ENCODE peak calls at places on chromosomes 12 and 14, in seven cellular contexts. C, I, B, M, W, T and Y are unnamed samples.

GRCh38 chr12:115846516-115846915 is 431.0 kb downstream of the MED13L start:
- DNase-seq in C (no peak), I (no peak), B (no peak), M (no peak), W (no peak), T (no peak), Y (no peak)

GRCh38 chr12:48924617-48925217 is 575 bp downstream of the FKBP11 start:
- DNase-seq in C (peak), I (peak), B (peak), M (no peak), W (peak), T (peak), Y (peak)

GRCh38 chr14:49461529-49462401 is 124.4 kb downstream of the RPS29 start:
- DNase-seq in C (no peak), I (peak), B (peak), M (peak), W (peak), T (no peak), Y (peak)

GRCh38 chr14:102684276-102684663 is 91.8 kb downstream of the RCOR1 start:
- DNase-seq in C (no peak), I (no peak), B (no peak), M (no peak), W (no peak), T (no peak), Y (no peak)

GRCh38 chr12:30358113-30358512 is 337.6 kb downstream of the IPO8 start:
- DNase-seq in C (no peak), I (no peak), B (no peak), M (no peak), W (no peak), T (no peak), Y (no peak)

GRCh38 chr12:132300789-132301722 is 28.3 kb downstream of the GALNT9 start:
- DNase-seq in C (no peak), I (no peak), B (no peak), M (no peak), W (peak), T (no peak), Y (no peak)

GRCh38 chr12:93090768-93091172 is 161.7 kb upstream of the EEA1 start:
- DNase-seq in C (no peak), I (no peak), B (no peak), M (no peak), W (peak), T (no peak), Y (no peak)

GRCh38 chr12:19739195-19739776 is 300.0 kb downstream of the AEBP2 start:
- DNase-seq in C (no peak), I (peak), B (peak), M (no peak), W (peak), T (no peak), Y (peak)

GRCh38 chr14:72741836-72742681 is 151.8 kb downstream of the DPF3 start:
- DNase-seq in C (no peak), I (no peak), B (no peak), M (no peak), W (no peak), T (no peak), Y (no peak)

DNA sequence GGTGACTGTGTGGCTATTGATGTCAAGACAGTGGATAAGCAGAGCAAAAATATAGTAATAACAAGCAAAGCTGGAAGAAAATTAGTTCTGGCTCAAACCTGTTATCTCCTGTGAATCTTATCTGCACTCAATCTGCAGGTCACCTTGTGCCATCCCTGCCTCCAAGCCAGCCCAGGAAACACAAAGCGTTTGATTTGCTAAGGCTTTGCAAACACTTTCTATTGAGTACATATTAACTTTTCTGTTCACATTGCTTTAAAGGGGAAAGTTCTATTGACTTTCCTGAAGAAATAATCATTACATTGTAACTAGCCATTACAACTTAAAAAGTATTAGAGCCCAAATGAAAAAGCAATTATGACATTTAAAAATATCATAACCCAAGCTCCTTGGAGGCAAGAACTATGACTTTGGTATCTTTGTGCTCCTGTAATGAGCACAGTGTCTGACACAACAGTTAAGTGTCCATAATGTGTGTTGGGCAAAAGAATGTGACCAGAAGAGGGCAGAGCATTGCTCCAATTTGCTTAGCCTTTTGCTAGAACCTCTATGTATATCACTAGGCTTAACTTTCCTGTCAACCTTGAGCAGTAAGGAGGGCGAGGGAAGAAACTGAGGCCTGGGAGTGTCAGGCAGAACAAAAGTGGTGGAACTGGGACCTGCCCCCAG is 24.7 kb downstream of the SERPINA3 start:
- DNase-seq in C (no peak), I (no peak), B (no peak), M (no peak), W (peak), T (no peak), Y (no peak)
- TF ChIP-seq CTCF in C (no peak), I (no peak), B (peak), M (no peak), W (peak), T (peak), Y (no peak)

DNA sequence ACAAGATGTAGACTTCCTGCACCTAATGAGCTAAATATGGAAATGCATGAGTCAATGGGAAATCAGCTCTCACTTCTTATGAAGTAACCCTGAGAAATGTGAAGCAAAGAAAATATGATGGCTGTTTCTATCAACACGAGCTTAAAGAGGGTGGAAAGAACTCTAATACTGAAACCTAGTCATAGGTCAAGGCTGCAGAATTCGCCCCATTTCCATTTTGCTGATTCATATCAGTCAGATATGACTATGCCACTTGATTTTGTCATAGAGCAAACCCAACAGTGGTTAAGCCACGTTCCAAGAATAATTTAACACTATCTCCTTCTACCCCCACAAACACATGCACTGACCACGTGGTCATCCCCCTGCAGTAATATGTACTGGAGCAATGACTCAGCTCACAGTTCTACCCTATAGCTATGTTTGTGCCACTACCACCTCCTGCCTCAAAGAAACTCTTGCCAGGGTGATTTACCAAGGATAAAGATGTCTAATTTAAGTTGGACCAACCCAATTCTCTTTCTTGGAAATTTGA is 157.5 kb downstream of the TMTC3 start:
- DNase-seq in C (no peak), I (peak), B (no peak), M (peak), W (peak), T (no peak), Y (peak)
- TF ChIP-seq CTCF in C (no peak), I (no peak), B (no peak), M (no peak), W (no peak), T (no peak), Y (no peak)

DNA sequence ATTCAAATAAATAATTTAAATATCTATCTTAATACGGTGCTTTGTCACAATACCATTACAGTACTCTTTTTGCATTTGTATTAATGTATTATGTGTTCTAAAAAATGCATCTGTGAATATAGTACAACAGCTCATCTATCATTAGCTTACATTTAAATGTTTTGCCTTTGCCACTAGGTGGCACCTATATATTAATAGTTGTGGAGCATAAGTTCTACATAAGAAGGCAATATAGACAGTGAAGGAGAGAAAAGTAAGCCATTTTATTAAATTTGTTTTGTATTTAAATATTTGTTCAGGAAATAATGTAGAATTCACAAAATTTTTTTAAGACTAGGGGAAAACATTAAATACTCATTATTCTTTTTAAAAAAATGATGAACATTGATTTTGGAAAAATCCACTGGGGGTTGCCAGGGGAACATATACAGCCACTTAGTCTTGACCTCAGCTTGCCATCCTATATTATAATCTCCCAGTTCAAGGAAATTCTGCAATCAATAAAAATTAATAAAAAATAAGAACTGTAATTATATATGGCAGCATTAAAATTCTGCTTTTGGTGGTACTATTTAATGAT is 9.8 kb downstream of the CCER1 start:
- DNase-seq in C (no peak), I (no peak), B (no peak), M (no peak), W (peak), T (no peak), Y (no peak)
- TF ChIP-seq CTCF in C (no peak), I (peak), B (peak), M (peak), W (peak), T (peak), Y (peak)

DNA sequence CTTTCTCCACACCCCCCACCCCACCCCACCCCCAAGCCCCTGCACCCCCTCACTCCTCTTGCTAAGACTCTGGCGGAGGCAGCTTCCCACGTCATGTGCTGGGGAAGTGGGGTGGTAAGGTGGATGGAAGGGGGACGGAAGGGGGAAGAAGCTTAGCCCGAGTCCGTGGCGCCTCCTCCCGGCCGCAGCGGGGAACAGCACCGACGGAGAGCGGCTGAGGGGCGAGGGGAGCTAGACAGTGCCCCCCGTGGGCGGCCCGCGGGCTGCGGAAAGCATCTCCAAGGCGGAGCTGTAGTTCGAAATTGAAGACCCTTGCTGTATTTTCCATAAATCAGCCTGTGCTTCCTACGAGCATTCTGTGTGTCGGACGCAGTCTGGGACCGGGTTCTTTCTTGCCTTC is 608 bp upstream of the GRIN2B start:
- DNase-seq in C (peak), I (peak), B (no peak), M (no peak), W (no peak), T (no peak), Y (peak)
- TF ChIP-seq CTCF in C (no peak), I (no peak), B (no peak), M (no peak), W (peak), T (peak), Y (peak)

GRCh38 chr12:129069886-129070285 is 216.6 kb downstream of the GLT1D1 start:
- DNase-seq in C (no peak), I (no peak), B (no peak), M (no peak), W (no peak), T (no peak), Y (no peak)

GRCh38 chr12:129067482-129067881 is 214.2 kb downstream of the GLT1D1 start:
- DNase-seq in C (no peak), I (no peak), B (no peak), M (no peak), W (no peak), T (no peak), Y (no peak)

GRCh38 chr12:129063600-129063999 is 210.3 kb downstream of the GLT1D1 start:
- DNase-seq in C (no peak), I (no peak), B (no peak), M (no peak), W (no peak), T (no peak), Y (no peak)

DNA sequence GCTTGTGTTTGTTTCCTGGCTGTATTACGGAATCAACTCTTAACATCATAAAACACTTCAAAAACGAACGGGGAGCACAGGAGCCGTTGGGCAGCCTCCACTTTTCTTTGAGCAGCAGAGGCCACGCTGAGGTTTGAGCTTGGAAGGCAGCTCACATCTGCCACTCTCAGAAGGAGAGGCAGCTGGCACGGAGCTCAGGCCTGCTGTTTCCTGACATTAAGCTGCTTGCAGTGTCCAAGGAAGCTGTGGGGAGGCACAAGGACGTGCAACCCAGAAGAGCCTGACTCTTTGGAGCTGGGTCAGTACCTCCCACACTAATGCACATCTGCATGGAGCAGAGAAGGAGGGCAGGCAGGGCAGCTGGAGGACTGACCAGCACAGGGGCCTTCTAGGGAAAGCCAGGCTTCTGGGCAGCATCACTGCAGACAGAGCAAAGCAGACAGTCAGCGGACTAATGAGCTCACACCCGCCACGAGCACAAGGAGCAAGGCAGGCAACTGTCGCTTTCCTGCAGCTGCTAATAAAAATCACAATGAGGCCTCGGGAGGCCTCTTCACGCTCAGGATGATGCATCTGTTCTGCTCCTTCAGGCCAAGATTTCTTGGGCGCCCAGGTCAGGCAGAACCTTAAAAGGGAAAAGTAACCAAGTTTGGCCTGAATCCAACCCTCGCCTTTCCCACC is 211.1 kb downstream of the GLT1D1 start:
- DNase-seq in C (no peak), I (no peak), B (no peak), M (no peak), W (no peak), T (no peak), Y (no peak)
- TF ChIP-seq CTCF in C (no peak), I (no peak), B (no peak), M (no peak), W (no peak), T (no peak), Y (no peak)

GRCh38 chr12:4289334-4289878 is 15.8 kb downstream of the CCND2 start:
- DNase-seq in C (no peak), I (no peak), B (no peak), M (no peak), W (no peak), T (no peak), Y (no peak)

GRCh38 chr12:4287325-4288290 is 14.0 kb downstream of the CCND2 start:
- DNase-seq in C (no peak), I (no peak), B (no peak), M (no peak), W (no peak), T (no peak), Y (no peak)

GRCh38 chr12:4290011-4290790 is 16.6 kb downstream of the CCND2 start:
- DNase-seq in C (no peak), I (no peak), B (no peak), M (no peak), W (no peak), T (no peak), Y (no peak)

GRCh38 chr12:4286771-4287317 is 13.3 kb downstream of the CCND2 start:
- DNase-seq in C (no peak), I (no peak), B (no peak), M (no peak), W (no peak), T (no peak), Y (no peak)

DNA sequence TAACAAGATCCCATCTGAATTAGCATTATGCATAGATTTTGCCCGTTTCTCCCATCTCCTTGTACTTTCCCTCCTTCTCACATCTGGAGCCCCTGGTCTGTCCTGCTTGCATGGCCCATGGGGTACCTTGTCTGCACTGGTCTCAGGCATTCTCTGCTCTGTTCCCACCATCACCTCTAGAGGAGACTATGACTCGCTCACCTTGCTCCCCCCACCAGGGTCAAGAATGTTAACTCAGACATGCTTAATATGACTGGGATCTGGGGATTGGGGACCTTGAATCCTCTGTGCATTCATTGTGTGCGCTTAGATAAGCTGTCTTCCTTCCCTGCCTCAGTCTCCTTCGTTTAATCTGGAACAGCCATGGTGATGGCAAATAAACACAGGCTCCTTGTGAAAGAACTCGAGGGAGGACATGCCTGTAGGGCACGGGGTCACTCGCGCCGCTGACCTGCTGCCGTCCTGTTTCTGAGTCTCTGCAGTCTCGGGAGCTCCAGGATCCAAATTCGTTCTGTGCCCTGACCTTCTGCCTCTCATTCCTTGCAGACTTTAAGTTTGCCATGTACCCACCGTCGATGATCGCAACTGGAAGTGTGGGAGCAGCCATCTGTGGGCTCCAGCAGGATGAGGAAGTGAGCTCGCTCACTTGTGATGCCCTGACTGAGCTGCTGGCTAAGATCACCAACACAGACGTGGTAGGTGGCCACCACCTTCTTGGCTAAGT is 14.9 kb downstream of the CCND2 start:
- DNase-seq in C (no peak), I (no peak), B (no peak), M (no peak), W (no peak), T (no peak), Y (no peak)
- TF ChIP-seq CTCF in C (no peak), I (no peak), B (no peak), M (no peak), W (no peak), T (no peak), Y (no peak)

GRCh38 chr12:85874064-85874463 is at the start of gene NTS:
- DNase-seq in C (no peak), I (no peak), B (no peak), M (no peak), W (peak), T (no peak), Y (no peak)
- TF ChIP-seq CTCF in C (no peak), I (no peak), B (no peak), M (no peak), W (peak), T (no peak), Y (no peak)